ENCODE peak calls at places on chromosomes 3 and 15, in six cellular contexts. Q is cardiac fibroblast, Y is NCI-H774, O is Karpas-422, P is HFFc6, I is globus pallidus. X is an unnamed sample.

GRCh38 chr3:52006017-52006819 is 10.5 kb upstream of the RPL29 start:
- DNase-seq in I (no peak), P (no peak), Y (no peak), Q (no peak), O (no peak), X (no peak)

GRCh38 chr15:69271217-69271616 is 27.5 kb upstream of the PAQR5 start:
- DNase-seq in Q (no peak), I (no peak), P (no peak), O (no peak), Y (no peak), X (no peak)

GRCh38 chr3:179750720-179751328 is 98.0 kb downstream of the USP13 start:
- DNase-seq in P (peak; percentile 33), O (peak; percentile 47), Q (peak; percentile 37), I (peak; percentile 21), Y (peak; percentile 13), X (peak; percentile 10)

GRCh38 chr3:169146112-169146665 is 517.3 kb downstream of the MECOM start:
- DNase-seq in Q (peak; percentile 82), Y (peak; percentile 57), O (no peak), I (no peak), P (no peak), X (no peak)

GRCh38 chr15:44084728-44085127 is 110.3 kb downstream of the FRMD5 start:
- DNase-seq in Q (no peak), P (no peak), Y (no peak), I (no peak), O (no peak), X (no peak)

GRCh38 chr3:64681827-64682226 is 6.0 kb downstream of the ADAMTS9 start:
- DNase-seq in P (no peak), I (no peak), Y (no peak), O (no peak), Q (no peak), X (no peak)

GRCh38 chr3:16130066-16130465 is 44.4 kb upstream of the GALNT15 start:
- DNase-seq in I (no peak), O (no peak), Q (peak; percentile 71), P (peak; percentile 88), Y (no peak), X (peak; percentile 60)

GRCh38 chr3:152574461-152575079 is 260.4 kb upstream of the P2RY1 start:
- DNase-seq in O (peak; percentile 73), Q (peak; percentile 86), Y (peak; percentile 58), I (peak; percentile 79), P (peak; percentile 47), X (peak; percentile 21)

GRCh38 chr3:128011140-128011539 is 41.1 kb upstream of the SEC61A1 start:
- DNase-seq in I (no peak), Q (peak; percentile 26), O (peak; percentile 51), Y (no peak), P (no peak), X (no peak)

GRCh38 chr3:15330031-15330596 is 2.3 kb downstream of the SH3BP5 start:
- DNase-seq in O (no peak), I (no peak), P (no peak), Y (no peak), Q (peak; percentile 87), X (no peak)

GRCh38 chr15:32682569-32682968 is 35.2 kb upstream of the GREM1 start:
- DNase-seq in O (no peak), P (peak; percentile 95), Y (no peak), Q (peak; percentile 91), I (no peak), X (peak; percentile 85)

GRCh38 chr3:71998995-71999673 is 214.2 kb upstream of the PROK2 start:
- DNase-seq in I (no peak), P (peak; percentile 96), Q (peak; percentile 62), O (no peak), Y (no peak), X (peak; percentile 9)

GRCh38 chr3:186959029-186959624 is 28.8 kb downstream of the ST6GAL1 start:
- DNase-seq in O (peak; percentile 85), P (no peak), Q (no peak), Y (no peak), I (no peak), X (no peak)

GRCh38 chr3:278300-279064 is 81.9 kb downstream of the CHL1 start:
- DNase-seq in P (no peak), I (no peak), Q (no peak), O (peak; percentile 98), Y (no peak), X (no peak)

GRCh38 chr3:100454684-100455083 is 37.7 kb upstream of the TMEM45A start:
- DNase-seq in P (no peak), O (no peak), Y (no peak), Q (no peak), I (no peak), X (no peak)

GRCh38 chr3:169112153-169112892 is 551.2 kb downstream of the MECOM start:
- DNase-seq in I (no peak), Q (peak; percentile 70), P (peak; percentile 73), O (no peak), Y (no peak), X (peak; percentile 13)

GRCh38 chr3:194095464-194095863 is 40.5 kb upstream of the HES1 start:
- DNase-seq in O (no peak), Q (peak; percentile 32), Y (peak; percentile 41), I (no peak), P (no peak), X (no peak)

GRCh38 chr15:100457201-100457600 is 71.5 kb downstream of the CERS3 start:
- DNase-seq in P (no peak), Q (peak; percentile 17), I (no peak), O (no peak), Y (no peak), X (no peak)

GRCh38 chr3:16723994-16724393 is 118.8 kb upstream of the DAZL start:
- DNase-seq in P (peak; percentile 54), O (peak; percentile 70), Q (peak; percentile 47), I (no peak), Y (no peak), X (no peak)

GRCh38 chr15:69092159-69092558 is 68.3 kb upstream of the GLCE start:
- DNase-seq in Y (no peak), O (no peak), P (peak; percentile 47), Q (peak; percentile 73), I (no peak), X (no peak)

GRCh38 chr15:73784299-73784698 is 31.1 kb upstream of the INSYN1 start:
- DNase-seq in P (no peak), Y (no peak), O (no peak), I (no peak), Q (no peak), X (no peak)

GRCh38 chr3:133428552-133428951 is 28.7 kb downstream of the BFSP2 start:
- DNase-seq in O (no peak), P (no peak), Y (no peak), Q (no peak), I (no peak), X (no peak)

GRCh38 chr3:42489937-42490227 is 12.6 kb upstream of the VIPR1 start:
- DNase-seq in Y (no peak), Q (no peak), O (no peak), I (no peak), P (no peak), X (no peak)

GRCh38 chr15:57153140-57153539 is 223.2 kb upstream of the CGNL1 start:
- DNase-seq in P (no peak), I (no peak), Q (peak; percentile 94), O (no peak), Y (no peak), X (no peak)

GRCh38 chr3:46699846-46700523 is 1.2 kb upstream of the TMIE start:
- DNase-seq in Q (no peak), O (no peak), I (peak; percentile 41), Y (no peak), P (no peak), X (no peak)

GRCh38 chr3:76756578-76756977 is 283.3 kb upstream of the ROBO2 start:
- DNase-seq in P (no peak), Q (no peak), Y (no peak), O (no peak), I (no peak), X (no peak)

GRCh38 chr3:12345584-12346494 is 57.0 kb downstream of the PPARG start:
- DNase-seq in P (no peak), Q (no peak), O (no peak), Y (no peak), I (no peak), X (no peak)

GRCh38 chr3:71684752-71685151 is 40.5 kb downstream of the EIF4E3 start:
- DNase-seq in Q (peak; percentile 87), I (no peak), P (peak; percentile 85), Y (no peak), O (peak; percentile 9), X (peak; percentile 40)

GRCh38 chr3:38165722-38166387 is 518 bp downstream of the OXSR1 start:
- DNase-seq in O (peak; percentile 72), P (peak; percentile 33), Y (no peak), Q (no peak), I (no peak), X (peak; percentile 63)

GRCh38 chr15:63389902-63390301 is 8.3 kb upstream of the CA12 start:
- DNase-seq in I (no peak), O (peak; percentile 57), P (no peak), Q (no peak), Y (peak; percentile 93), X (no peak)

GRCh38 chr3:128515967-128516366 is 23.0 kb upstream of the GATA2 start:
- DNase-seq in I (no peak), Q (no peak), O (no peak), P (no peak), Y (no peak), X (no peak)

GRCh38 chr3:178169421-178169820 is 366.8 kb upstream of the KCNMB2 start:
- DNase-seq in Q (no peak), P (no peak), I (no peak), Y (no peak), O (no peak), X (no peak)

GRCh38 chr3:63048365-63048764 is 173.1 kb upstream of the CADPS start:
- DNase-seq in P (no peak), I (no peak), O (no peak), Y (no peak), Q (no peak), X (no peak)

GRCh38 chr15:100020614-100021013 is 287.4 kb upstream of the LYSMD4 start:
- DNase-seq in I (no peak), Y (no peak), Q (no peak), P (no peak), O (no peak), X (no peak)

GRCh38 chr3:102512734-102513518 is 78.1 kb downstream of the ZPLD1 start:
- DNase-seq in Q (no peak), P (no peak), O (no peak), Y (no peak), I (no peak), X (no peak)

GRCh38 chr3:10917176-10917575 is 75.4 kb upstream of the SLC6A1 start:
- DNase-seq in I (no peak), O (no peak), P (no peak), Y (no peak), Q (peak; percentile 10), X (no peak)

GRCh38 chr3:26104856-26105255 is 315.0 kb downstream of the OXSM start:
- DNase-seq in I (no peak), Y (no peak), Q (no peak), P (no peak), O (peak; percentile 67), X (no peak)

GRCh38 chr3:55060921-55061555 is 133.2 kb upstream of the LRTM1 start:
- DNase-seq in Q (no peak), I (no peak), O (no peak), P (no peak), Y (no peak), X (no peak)

GRCh38 chr3:197023998-197024651 is 5.5 kb downstream of the MELTF start:
- DNase-seq in Y (no peak), P (no peak), Q (no peak), O (peak; percentile 60), I (no peak), X (peak; percentile 3)